ENCODE peak calls at places on chromosomes 11 and 22, in nine cellular contexts. One of them, this sample, is unnamed.

GRCh38 chr11:35618497-35619029 is 303 bp downstream of the FJX1 start:
- DNase-seq in stimulated activated effector memory CD8-positive, alpha-beta T cell treated with anti-CD3 and anti-CD28 coated beads, Interleukin-12 subunit alpha, Interleukin-12 subunit beta, amount 100 ng/mL, for 72 hours: no peak
- DNase-seq in effector CD4-positive, alpha-beta T cell: no peak
- DNase-seq in GOT3: no peak
- DNase-seq in activated naive CD4-positive, alpha-beta T cell treated with Interleukin-2 at 50 U/mL for 16 hours: no peak
- DNase-seq in A549: peak; percentile 50
- DNase-seq in mucosa of descending colon: no peak
- DNase-seq in pancreas: peak; percentile 78
- DNase-seq in activated T-cell treated with anti-CD3 and anti-CD28 coated beads for 24 hours: no peak
- DNase-seq in this sample: peak; percentile 68

GRCh38 chr11:34206598-34207300 is 101.3 kb downstream of the NAT10 start:
- DNase-seq in stimulated activated effector memory CD8-positive, alpha-beta T cell treated with anti-CD3 and anti-CD28 coated beads, Interleukin-12 subunit alpha, Interleukin-12 subunit beta, amount 100 ng/mL, for 72 hours: no peak
- DNase-seq in effector CD4-positive, alpha-beta T cell: no peak
- DNase-seq in GOT3: no peak
- DNase-seq in activated naive CD4-positive, alpha-beta T cell treated with Interleukin-2 at 50 U/mL for 16 hours: no peak
- DNase-seq in A549: no peak
- DNase-seq in mucosa of descending colon: no peak
- DNase-seq in pancreas: no peak
- DNase-seq in activated T-cell treated with anti-CD3 and anti-CD28 coated beads for 24 hours: no peak
- DNase-seq in this sample: no peak

GRCh38 chr11:75078233-75078632 is 18.4 kb downstream of the OR2AT4 start:
- DNase-seq in stimulated activated effector memory CD8-positive, alpha-beta T cell treated with anti-CD3 and anti-CD28 coated beads, Interleukin-12 subunit alpha, Interleukin-12 subunit beta, amount 100 ng/mL, for 72 hours: no peak
- DNase-seq in effector CD4-positive, alpha-beta T cell: no peak
- DNase-seq in GOT3: no peak
- DNase-seq in activated naive CD4-positive, alpha-beta T cell treated with Interleukin-2 at 50 U/mL for 16 hours: no peak
- DNase-seq in A549: no peak
- DNase-seq in mucosa of descending colon: no peak
- DNase-seq in pancreas: no peak
- DNase-seq in activated T-cell treated with anti-CD3 and anti-CD28 coated beads for 24 hours: no peak
- DNase-seq in this sample: no peak

GRCh38 chr11:3014314-3014938 is 22.3 kb upstream of the NAP1L4 start:
- DNase-seq in stimulated activated effector memory CD8-positive, alpha-beta T cell treated with anti-CD3 and anti-CD28 coated beads, Interleukin-12 subunit alpha, Interleukin-12 subunit beta, amount 100 ng/mL, for 72 hours: peak; percentile 75
- DNase-seq in effector CD4-positive, alpha-beta T cell: peak; percentile 66
- DNase-seq in GOT3: no peak
- DNase-seq in activated naive CD4-positive, alpha-beta T cell treated with Interleukin-2 at 50 U/mL for 16 hours: peak; percentile 64
- DNase-seq in A549: no peak
- DNase-seq in mucosa of descending colon: peak; percentile 5
- DNase-seq in pancreas: no peak
- DNase-seq in activated T-cell treated with anti-CD3 and anti-CD28 coated beads for 24 hours: peak; percentile 43
- DNase-seq in this sample: no peak

GRCh38 chr11:128715691-128716153 is 21.9 kb downstream of the FLI1 start:
- DNase-seq in stimulated activated effector memory CD8-positive, alpha-beta T cell treated with anti-CD3 and anti-CD28 coated beads, Interleukin-12 subunit alpha, Interleukin-12 subunit beta, amount 100 ng/mL, for 72 hours: no peak
- DNase-seq in effector CD4-positive, alpha-beta T cell: no peak
- DNase-seq in GOT3: no peak
- DNase-seq in activated naive CD4-positive, alpha-beta T cell treated with Interleukin-2 at 50 U/mL for 16 hours: no peak
- DNase-seq in A549: no peak
- DNase-seq in mucosa of descending colon: no peak
- DNase-seq in pancreas: no peak
- DNase-seq in activated T-cell treated with anti-CD3 and anti-CD28 coated beads for 24 hours: no peak
- DNase-seq in this sample: peak; percentile 72

GRCh38 chr22:27045103-27045940 is 387.9 kb downstream of the MIAT start:
- DNase-seq in stimulated activated effector memory CD8-positive, alpha-beta T cell treated with anti-CD3 and anti-CD28 coated beads, Interleukin-12 subunit alpha, Interleukin-12 subunit beta, amount 100 ng/mL, for 72 hours: no peak
- DNase-seq in effector CD4-positive, alpha-beta T cell: no peak
- DNase-seq in GOT3: no peak
- DNase-seq in activated naive CD4-positive, alpha-beta T cell treated with Interleukin-2 at 50 U/mL for 16 hours: no peak
- DNase-seq in A549: peak; percentile 23
- DNase-seq in mucosa of descending colon: no peak
- DNase-seq in pancreas: no peak
- DNase-seq in activated T-cell treated with anti-CD3 and anti-CD28 coated beads for 24 hours: no peak
- DNase-seq in this sample: no peak

GRCh38 chr22:45930324-45930723 is 46.6 kb downstream of the WNT7B start:
- DNase-seq in stimulated activated effector memory CD8-positive, alpha-beta T cell treated with anti-CD3 and anti-CD28 coated beads, Interleukin-12 subunit alpha, Interleukin-12 subunit beta, amount 100 ng/mL, for 72 hours: no peak
- DNase-seq in effector CD4-positive, alpha-beta T cell: no peak
- DNase-seq in GOT3: no peak
- DNase-seq in activated naive CD4-positive, alpha-beta T cell treated with Interleukin-2 at 50 U/mL for 16 hours: no peak
- DNase-seq in A549: no peak
- DNase-seq in mucosa of descending colon: no peak
- DNase-seq in pancreas: no peak
- DNase-seq in activated T-cell treated with anti-CD3 and anti-CD28 coated beads for 24 hours: no peak
- DNase-seq in this sample: no peak

GRCh38 chr22:33539902-33540751 is 380.1 kb downstream of the LARGE1 start:
- DNase-seq in stimulated activated effector memory CD8-positive, alpha-beta T cell treated with anti-CD3 and anti-CD28 coated beads, Interleukin-12 subunit alpha, Interleukin-12 subunit beta, amount 100 ng/mL, for 72 hours: no peak
- DNase-seq in effector CD4-positive, alpha-beta T cell: no peak
- DNase-seq in GOT3: no peak
- DNase-seq in activated naive CD4-positive, alpha-beta T cell treated with Interleukin-2 at 50 U/mL for 16 hours: no peak
- DNase-seq in A549: peak; percentile 58
- DNase-seq in mucosa of descending colon: peak; percentile 71
- DNase-seq in pancreas: peak; percentile 67
- DNase-seq in activated T-cell treated with anti-CD3 and anti-CD28 coated beads for 24 hours: no peak
- DNase-seq in this sample: peak; percentile 93